ENCODE peak calls at places on chromosomes 6 and 20, in nine cellular contexts. S is GM13976; I is colonic mucosa; Y is PC-3; O is WERI-Rb-1; Q is omental fat pad; W is CD8-positive, alpha-beta T cell; J is epithelial cell of proximal tubule; U is AG04450. D is an unnamed sample.

GRCh38 chr20:23187759-23188158 is 101.6 kb upstream of the CD93 start:
- DNase-seq in W (no peak), Y (no peak), Q (no peak), S (no peak), O (no peak), I (no peak), J (no peak), U (no peak), D (no peak)

GRCh38 chr6:163843194-163843593 is 428.7 kb downstream of the QKI start:
- DNase-seq in S (no peak), O (no peak), Y (no peak), I (no peak), J (no peak), Q (no peak), U (no peak), W (no peak), D (no peak)

GRCh38 chr20:5570442-5570841 is 179.8 kb upstream of the SHLD1 start:
- DNase-seq in S (no peak), J (no peak), W (no peak), I (no peak), Q (no peak), Y (no peak), U (no peak), O (no peak), D (no peak)

GRCh38 chr20:61760321-61761112 is 305.2 kb downstream of the TAF4 start:
- DNase-seq in Q (no peak), U (no peak), O (no peak), W (no peak), Y (no peak), I (no peak), S (no peak), J (no peak), D (no peak)

GRCh38 chr6:169981568-169981967 is 230.1 kb downstream of the ERMARD start:
- DNase-seq in I (no peak), Q (no peak), J (no peak), S (no peak), U (no peak), Y (no peak), O (no peak), W (peak), D (no peak)

GRCh38 chr6:99348220-99348822 is 1.2 kb downstream of the FAXC start:
- DNase-seq in O (no peak), Y (no peak), U (no peak), W (no peak), J (no peak), Q (no peak), I (no peak), S (no peak), D (no peak)

GRCh38 chr6:3442444-3443220 is 14.2 kb downstream of the SLC22A23 start:
- DNase-seq in I (no peak), Q (no peak), S (no peak), Y (peak), U (no peak), W (no peak), O (no peak), J (peak), D (no peak)

GRCh38 chr20:774016-774679 is 5.8 kb upstream of the SLC52A3 start:
- DNase-seq in I (no peak), Y (no peak), O (no peak), J (no peak), Q (no peak), U (no peak), S (peak), W (no peak), D (no peak)

GRCh38 chr6:132021552-132022375 is 70.6 kb upstream of the CCN2 start:
- DNase-seq in Q (no peak), O (no peak), Y (peak), J (no peak), I (no peak), U (no peak), W (no peak), S (no peak), D (no peak)

GRCh38 chr6:165325609-165326008 is 16.2 kb upstream of the C6orf118 start:
- DNase-seq in J (no peak), Y (no peak), O (no peak), U (no peak), Q (no peak), I (no peak), W (no peak), S (no peak), D (no peak)

GRCh38 chr20:4919047-4919704 is 82.1 kb downstream of the SLC23A2 start:
- DNase-seq in I (no peak), O (no peak), U (no peak), J (no peak), W (no peak), Y (no peak), S (no peak), Q (no peak), D (no peak)

GRCh38 chr6:149862901-149863595 is 1.1 kb downstream of the LRP11 start:
- DNase-seq in J (no peak), O (peak), Q (no peak), S (peak), U (no peak), Y (peak), I (peak), W (no peak), D (peak)

GRCh38 chr6:143079325-143079640 is 18.6 kb downstream of the AIG1 start:
- DNase-seq in O (no peak), Q (no peak), U (no peak), I (no peak), W (no peak), S (no peak), J (no peak), Y (no peak), D (no peak)

GRCh38 chr6:14754636-14755513 is 491.0 kb upstream of the JARID2 start:
- DNase-seq in I (no peak), O (no peak), S (peak), Y (no peak), W (peak), J (no peak), U (no peak), Q (no peak), D (peak)

GRCh38 chr6:32118782-32119628 is 9.0 kb downstream of the ATF6B start:
- DNase-seq in S (peak), I (peak), U (peak), Q (peak), W (peak), J (peak), Y (peak), O (peak), D (peak)

GRCh38 chr6:45736134-45736533 is 279.5 kb downstream of the CLIC5 start:
- DNase-seq in S (no peak), U (no peak), O (no peak), I (no peak), Y (no peak), Q (no peak), J (no peak), W (no peak), D (no peak)

GRCh38 chr6:155219858-155220301 is 43.9 kb upstream of the CLDN20 start:
- DNase-seq in Q (no peak), I (no peak), U (no peak), J (no peak), O (no peak), Y (no peak), S (no peak), W (no peak), D (no peak)

GRCh38 chr20:21622097-21622496 is 83.4 kb upstream of the PAX1 start:
- DNase-seq in J (no peak), W (no peak), U (no peak), Y (peak), O (no peak), Q (no peak), S (no peak), I (no peak), D (no peak)

GRCh38 chr6:170040906-170041305 is 250.0 kb downstream of the DLL1 start:
- DNase-seq in I (no peak), O (no peak), Q (no peak), W (no peak), Y (no peak), S (no peak), J (no peak), U (no peak), D (no peak)

GRCh38 chr20:10784337-10785183 is 110.8 kb upstream of the JAG1 start:
- DNase-seq in U (no peak), O (no peak), J (no peak), Q (no peak), I (no peak), Y (no peak), W (no peak), S (no peak), D (no peak)

GRCh38 chr6:2914318-2914660 is 11.2 kb upstream of the SERPINB9 start:
- DNase-seq in W (no peak), O (no peak), J (no peak), U (no peak), Q (no peak), I (peak), Y (no peak), S (no peak), D (no peak)

GRCh38 chr6:5403619-5404018 is 142.3 kb downstream of the FARS2 start:
- DNase-seq in I (no peak), W (no peak), S (no peak), O (no peak), Y (peak), J (no peak), Q (no peak), U (no peak), D (no peak)

GRCh38 chr6:143336446-143337152 is 113.9 kb downstream of the ADAT2 start:
- DNase-seq in Y (peak), O (no peak), I (no peak), J (no peak), Q (no peak), U (peak), W (no peak), S (no peak), D (no peak)

GRCh38 chr20:39474829-39475228 is 512.7 kb downstream of the DHX35 start:
- DNase-seq in Q (no peak), S (no peak), W (no peak), Y (no peak), I (no peak), J (no peak), O (no peak), U (no peak), D (no peak)

GRCh38 chr6:63816401-63816975 is 180.9 kb downstream of the PHF3 start:
- DNase-seq in U (no peak), I (no peak), W (no peak), J (no peak), Q (no peak), S (no peak), Y (no peak), O (no peak), D (no peak)

GRCh38 chr6:122381494-122382083 is 17.9 kb upstream of the HSF2 start:
- DNase-seq in Y (peak), I (peak), W (peak), Q (no peak), U (peak), S (peak), O (peak), J (no peak), D (no peak)
- TF ChIP-seq CTCF in Y (peak), I (peak), W (peak), Q (no peak), U (peak), S (peak), O (peak), J (peak), D (peak)

GRCh38 chr6:34226731-34227586 is 9.7 kb upstream of the HMGA1 start:
- DNase-seq in J (no peak), Q (no peak), I (no peak), Y (no peak), S (no peak), W (no peak), U (no peak), O (no peak), D (no peak)
- TF ChIP-seq CTCF in J (peak), Q (no peak), I (no peak), Y (peak), S (no peak), W (no peak), U (no peak), O (peak), D (peak)

GRCh38 chr6:168926306-168926705 is 327.3 kb downstream of the THBS2 start:
- DNase-seq in I (peak), Y (no peak), O (no peak), S (no peak), Q (no peak), W (no peak), J (no peak), U (no peak), D (no peak)
- TF ChIP-seq CTCF in I (no peak), Y (no peak), O (no peak), S (no peak), Q (no peak), W (no peak), J (no peak), U (no peak), D (no peak)

DNA sequence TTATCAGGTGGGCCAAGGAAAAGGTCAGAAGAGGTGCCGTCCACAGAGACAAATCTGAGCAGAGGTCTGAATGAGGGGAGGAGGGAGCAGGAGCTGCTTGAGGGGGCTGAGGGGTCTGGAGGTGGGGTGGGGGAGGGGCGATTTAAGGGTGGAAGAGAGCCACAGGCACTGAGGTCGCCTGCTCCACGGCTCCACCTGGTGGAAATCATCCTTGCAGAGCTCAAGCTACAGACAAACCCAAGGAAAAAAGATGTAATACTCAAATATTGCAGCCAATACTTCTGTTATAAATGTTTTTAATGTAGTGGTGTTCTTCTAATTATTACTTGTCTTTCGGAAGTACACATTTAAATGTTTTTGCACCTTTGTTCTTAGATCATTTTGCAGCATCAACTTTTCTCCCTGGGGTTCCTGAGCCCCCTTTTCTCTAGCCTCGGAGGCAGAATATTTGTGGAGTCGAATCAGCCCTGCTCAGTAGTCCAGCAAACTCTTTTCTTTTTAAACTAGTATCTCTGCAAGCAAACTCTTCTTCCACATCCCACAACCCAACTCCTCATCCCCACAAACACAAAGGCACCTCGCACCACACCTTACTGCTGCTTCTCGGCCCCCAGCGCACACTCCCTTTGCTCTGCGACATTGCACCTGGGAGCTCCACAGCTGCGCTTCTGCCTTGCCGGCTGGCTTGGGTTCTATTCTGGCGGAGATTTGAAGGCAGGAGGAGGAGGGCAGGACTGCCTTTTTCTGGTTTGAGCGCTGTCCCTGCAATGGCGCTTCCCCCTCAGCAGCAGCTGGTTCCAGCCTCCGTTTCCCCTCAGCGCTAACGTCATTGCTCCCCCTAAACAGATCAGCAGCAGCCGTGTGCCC is 51.0 kb upstream of the TFAP2A start:
- DNase-seq in I (peak), Q (no peak), Y (peak), O (peak), S (peak), U (no peak), J (no peak), W (no peak), D (peak)
- TF ChIP-seq CTCF in I (no peak), Q (no peak), Y (peak), O (peak), S (peak), U (peak), J (peak), W (no peak), D (peak)

GRCh38 chr20:32470025-32470861 is 112.1 kb downstream of the ASXL1 start:
- DNase-seq in W (no peak), S (no peak), Q (no peak), Y (peak), I (peak), O (peak), J (no peak), U (no peak), D (peak)
- TF ChIP-seq CTCF in W (no peak), S (no peak), Q (no peak), Y (peak), I (peak), O (peak), J (peak), U (peak), D (no peak)

DNA sequence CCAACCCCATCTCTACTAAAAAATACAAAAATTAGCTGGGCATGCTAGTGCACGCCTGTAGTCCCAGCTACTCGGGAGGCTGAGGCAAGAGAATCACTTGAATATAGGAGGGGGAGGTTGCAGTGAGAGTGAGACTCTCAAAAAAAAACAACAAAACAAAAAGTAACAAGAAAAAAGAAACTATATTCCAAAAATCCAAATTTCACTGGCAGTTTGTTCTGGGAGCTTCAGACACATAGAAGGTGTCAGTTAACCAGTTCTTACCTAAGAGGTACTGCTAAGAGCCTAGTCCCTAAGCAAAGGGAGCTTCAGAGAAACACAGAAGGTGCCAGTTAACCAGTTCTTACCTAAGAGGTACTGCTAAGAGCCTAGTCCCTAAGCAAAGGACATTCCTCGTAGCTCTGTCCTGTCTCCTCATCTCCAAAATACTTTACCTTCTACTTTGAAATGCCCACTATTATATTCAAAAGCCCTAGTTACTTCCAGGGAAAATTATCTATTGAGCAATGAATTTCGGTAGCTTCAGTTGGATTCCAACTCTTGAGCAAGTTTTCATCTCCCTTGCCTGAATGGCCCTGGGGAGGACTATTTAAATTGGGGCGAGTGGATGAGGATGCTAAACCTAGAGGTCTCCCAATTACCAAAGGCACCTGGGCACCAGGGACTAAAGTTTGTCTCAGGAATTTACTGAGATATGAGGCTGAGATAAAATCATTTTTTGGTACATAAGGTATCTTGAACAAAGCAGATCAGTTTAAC is 41.0 kb downstream of the HFE start:
- DNase-seq in W (no peak), J (no peak), U (no peak), Y (no peak), O (no peak), S (no peak), I (no peak), Q (no peak), D (no peak)
- TF ChIP-seq CTCF in W (no peak), J (no peak), U (no peak), Y (no peak), O (no peak), S (no peak), I (no peak), Q (no peak), D (no peak)

GRCh38 chr6:1336246-1336843 is 24.4 kb downstream of the FOXQ1 start:
- DNase-seq in S (no peak), Y (peak), W (no peak), U (no peak), I (peak), J (no peak), O (peak), Q (no peak), D (no peak)
- TF ChIP-seq CTCF in S (no peak), Y (peak), W (no peak), U (peak), I (peak), J (peak), O (peak), Q (no peak), D (peak)

DNA sequence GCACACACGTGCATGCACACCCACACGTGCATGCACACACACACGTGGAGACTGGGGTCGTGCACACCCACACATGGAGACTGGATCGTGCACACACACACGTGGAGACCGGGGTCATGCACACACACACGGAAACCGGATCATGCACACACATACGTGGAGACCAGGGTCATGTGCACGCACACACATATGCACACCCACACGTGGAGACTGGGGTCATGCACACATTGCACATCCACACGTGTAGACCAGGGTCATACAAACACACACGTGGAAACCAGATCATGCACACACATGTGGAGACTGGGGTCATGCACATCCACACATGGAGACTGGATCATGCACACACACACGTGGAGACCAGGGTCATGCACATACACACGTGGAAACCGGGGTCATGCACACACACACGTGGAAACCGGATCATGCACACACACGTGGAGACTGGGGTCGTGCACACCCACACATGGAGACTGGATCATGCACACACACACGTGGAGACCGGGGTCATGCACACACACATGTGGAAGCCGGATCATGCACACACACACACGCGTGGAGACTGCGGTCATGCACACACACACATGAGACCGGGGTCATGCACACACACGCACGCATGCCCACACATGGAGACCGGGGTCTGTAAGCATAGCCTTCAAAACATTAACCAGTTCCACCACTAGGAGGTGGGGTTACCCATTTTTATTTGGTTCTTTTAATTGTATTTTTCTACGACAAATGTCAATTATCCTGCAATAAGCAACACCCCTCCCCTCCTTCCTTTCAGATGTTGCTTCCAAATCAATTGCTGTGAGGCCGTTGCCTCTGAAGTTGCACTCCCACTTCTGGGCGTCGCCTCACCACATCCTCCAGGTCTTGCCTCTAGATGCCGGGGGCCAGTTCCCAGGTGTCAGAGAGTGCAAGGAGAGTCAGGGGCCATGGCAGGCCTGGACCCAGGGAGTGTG is 95.8 kb downstream of the TMEM242 start:
- DNase-seq in J (no peak), Q (no peak), I (no peak), W (no peak), U (no peak), Y (peak), S (no peak), O (no peak), D (no peak)
- TF ChIP-seq CTCF in J (peak), Q (no peak), I (peak), W (no peak), U (peak), Y (peak), S (no peak), O (peak), D (peak)

GRCh38 chr6:151576658-151577057 is 82.8 kb downstream of the CCDC170 start:
- DNase-seq in S (no peak), U (no peak), O (no peak), Y (peak), I (no peak), W (no peak), Q (no peak), J (no peak), D (no peak)
- TF ChIP-seq CTCF in S (no peak), U (no peak), O (no peak), Y (no peak), I (no peak), W (no peak), Q (no peak), J (no peak), D (no peak)

D was measured in GM13977.